ENCODE peak calls at places on chromosomes 2 and 18, in eight cellular contexts. S is fibroblast of lung, U is GM23338, Z is AG10803, W is spleen, N is esophagus muscularis mucosa, B is right atrium auricular region, T is AG09309. E is an unnamed sample.

GRCh38 chr2:69567909-69568300 is 75.6 kb downstream of the AAK1 start:
- DNase-seq in S (no peak), U (no peak), Z (peak), W (no peak), N (no peak), B (no peak), T (no peak), E (no peak)

GRCh38 chr2:191014653-191015020 is 666 bp upstream of the STAT1 start:
- DNase-seq in S (no peak), U (no peak), Z (no peak), W (no peak), N (no peak), B (no peak), T (no peak), E (no peak)

GRCh38 chr2:60475311-60475830 is 78.1 kb downstream of the BCL11A start:
- DNase-seq in S (no peak), U (no peak), Z (peak), W (no peak), N (no peak), B (no peak), T (no peak), E (no peak)

GRCh38 chr2:216700778-216701177 is 5.4 kb upstream of the IGFBP5 start:
- DNase-seq in S (no peak), U (no peak), Z (no peak), W (no peak), N (no peak), B (no peak), T (no peak), E (no peak)

GRCh38 chr2:232741284-232741683 is 35.1 kb downstream of the KCNJ13 start:
- DNase-seq in S (no peak), U (no peak), Z (no peak), W (no peak), N (no peak), B (no peak), T (no peak), E (no peak)

GRCh38 chr2:147297820-147298219 is 547.0 kb upstream of the ACVR2A start:
- DNase-seq in S (no peak), U (no peak), Z (no peak), W (no peak), N (no peak), B (no peak), T (no peak), E (no peak)

GRCh38 chr2:118264591-118264990 is 176.3 kb downstream of the INSIG2 start:
- DNase-seq in S (peak), U (no peak), Z (peak), W (no peak), N (peak), B (no peak), T (no peak), E (no peak)

GRCh38 chr2:23554054-23554697 is 169.2 kb downstream of the KLHL29 start:
- DNase-seq in S (no peak), U (no peak), Z (peak), W (no peak), N (no peak), B (peak), T (no peak), E (no peak)

GRCh38 chr2:64212801-64213321 is 68.6 kb upstream of the PELI1 start:
- DNase-seq in S (peak), U (peak), Z (peak), W (no peak), N (no peak), B (no peak), T (no peak), E (peak)

GRCh38 chr2:195202163-195202845 is 454.7 kb upstream of the SLC39A10 start:
- DNase-seq in S (peak), U (no peak), Z (no peak), W (no peak), N (no peak), B (no peak), T (no peak), E (no peak)

GRCh38 chr18:58231930-58232329 is 187.9 kb downstream of the NEDD4L start:
- DNase-seq in S (no peak), U (no peak), Z (no peak), W (no peak), N (no peak), B (no peak), T (no peak), E (peak)

GRCh38 chr2:28810384-28811285 is at the start of gene SPDYA:
- DNase-seq in S (peak), U (peak), Z (peak), W (peak), N (peak), B (peak), T (no peak), E (no peak)

GRCh38 chr2:119521437-119521825 is 2.9 kb downstream of the SCTR start:
- DNase-seq in S (no peak), U (no peak), Z (no peak), W (no peak), N (peak), B (no peak), T (no peak), E (no peak)

GRCh38 chr2:24513266-24513665 is 22.2 kb downstream of the NCOA1 start:
- DNase-seq in S (no peak), U (no peak), Z (peak), W (no peak), N (no peak), B (no peak), T (no peak), E (no peak)

GRCh38 chr2:9782197-9782719 is 61.0 kb upstream of the TAF1B start:
- DNase-seq in S (no peak), U (no peak), Z (no peak), W (no peak), N (no peak), B (no peak), T (no peak), E (peak)

GRCh38 chr18:75183524-75183923 is 25.4 kb downstream of the PTGR3 start:
- DNase-seq in S (peak), U (no peak), Z (no peak), W (no peak), N (no peak), B (peak), T (no peak), E (peak)

GRCh38 chr2:211114826-211115450 is 558.5 kb downstream of the CPS1 start:
- DNase-seq in S (peak), U (no peak), Z (no peak), W (no peak), N (no peak), B (no peak), T (no peak), E (no peak)

GRCh38 chr2:130823886-130824491 is 12.7 kb upstream of the ARHGEF4 start:
- DNase-seq in S (no peak), U (no peak), Z (no peak), W (peak), N (no peak), B (no peak), T (no peak), E (no peak)

GRCh38 chr18:46518438-46518837 is 138.6 kb downstream of the LOXHD1 start:
- DNase-seq in S (no peak), U (peak), Z (no peak), W (no peak), N (no peak), B (no peak), T (no peak), E (peak)

GRCh38 chr2:55585451-55586079 is 31.9 kb downstream of the PPP4R3B start:
- DNase-seq in S (peak), U (no peak), Z (peak), W (no peak), N (no peak), B (no peak), T (peak), E (peak)

GRCh38 chr2:127847926-127848325 is 10.0 kb downstream of the POLR2D start:
- DNase-seq in S (no peak), U (no peak), Z (no peak), W (no peak), N (no peak), B (no peak), T (no peak), E (no peak)

GRCh38 chr2:99818842-99819241 is 323.5 kb downstream of the AFF3 start:
- DNase-seq in S (no peak), U (no peak), Z (no peak), W (no peak), N (no peak), B (no peak), T (no peak), E (peak)

GRCh38 chr2:112138143-112139032 is at the start of gene FBLN7:
- DNase-seq in S (peak), U (peak), Z (peak), W (no peak), N (no peak), B (peak), T (no peak), E (no peak)

GRCh38 chr2:217996345-217996744 is 6.5 kb downstream of the TNS1 start:
- DNase-seq in S (peak), U (no peak), Z (peak), W (no peak), N (no peak), B (peak), T (no peak), E (peak)

GRCh38 chr18:55477537-55478300 is 110.3 kb downstream of the TCF4 start:
- DNase-seq in S (peak), U (no peak), Z (peak), W (no peak), N (no peak), B (peak), T (no peak), E (peak)

GRCh38 chr18:7520200-7520780 is 46.8 kb upstream of the PTPRM start:
- DNase-seq in S (no peak), U (no peak), Z (no peak), W (no peak), N (no peak), B (no peak), T (no peak), E (no peak)

GRCh38 chr18:25223899-25224607 is 127.9 kb downstream of the ZNF521 start:
- DNase-seq in S (no peak), U (no peak), Z (no peak), W (no peak), N (no peak), B (no peak), T (no peak), E (no peak)

GRCh38 chr18:50312296-50313030 is 25.0 kb upstream of the CXXC1 start:
- DNase-seq in S (no peak), U (no peak), Z (no peak), W (no peak), N (no peak), B (no peak), T (no peak), E (no peak)

GRCh38 chr2:95328386-95329125 is 31.4 kb downstream of the KCNIP3 start:
- DNase-seq in S (peak), U (no peak), Z (peak), W (no peak), N (no peak), B (no peak), T (no peak), E (no peak)

GRCh38 chr18:11506871-11507270 is 102.5 kb upstream of the SLC35G4 start:
- DNase-seq in S (peak), U (no peak), Z (no peak), W (no peak), N (no peak), B (no peak), T (no peak), E (no peak)

DNA sequence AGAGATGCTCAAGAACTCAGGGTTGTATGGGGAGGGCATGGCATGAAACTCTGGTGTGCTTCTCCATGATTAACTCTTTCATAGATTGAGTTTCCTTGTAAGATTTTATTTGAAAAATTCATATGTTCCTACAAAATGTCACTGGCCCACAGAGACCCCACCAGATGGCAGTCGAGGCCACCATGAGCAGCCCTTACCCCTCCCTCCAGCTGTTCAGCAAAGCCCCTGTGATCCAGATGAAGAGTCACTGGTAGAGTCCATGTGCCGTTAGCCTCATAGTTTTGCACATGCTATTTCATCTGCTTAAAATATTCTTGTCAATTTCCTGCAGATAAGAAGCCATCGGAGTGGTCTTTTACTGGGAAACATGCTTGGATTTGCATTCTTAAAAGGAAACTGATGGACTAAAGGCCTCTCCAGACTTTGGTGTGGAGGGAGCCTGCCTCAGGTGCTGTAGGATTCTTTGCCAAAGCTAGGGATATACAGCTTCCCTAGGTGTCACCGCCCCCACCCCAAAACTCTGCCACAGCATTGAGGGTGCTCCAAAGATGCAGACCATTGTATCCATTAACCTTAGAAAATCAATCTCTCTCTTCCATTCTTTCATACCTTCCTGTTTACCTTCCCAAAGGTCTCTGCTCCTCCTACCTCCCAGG is 18.8 kb downstream of the ZNF385B start:
- DNase-seq in S (no peak), U (peak), Z (no peak), W (no peak), N (no peak), B (no peak), T (no peak), E (no peak)
- TF ChIP-seq CTCF in S (peak), U (peak), Z (peak), W (no peak), N (peak), B (peak), T (peak), E (no peak)

DNA sequence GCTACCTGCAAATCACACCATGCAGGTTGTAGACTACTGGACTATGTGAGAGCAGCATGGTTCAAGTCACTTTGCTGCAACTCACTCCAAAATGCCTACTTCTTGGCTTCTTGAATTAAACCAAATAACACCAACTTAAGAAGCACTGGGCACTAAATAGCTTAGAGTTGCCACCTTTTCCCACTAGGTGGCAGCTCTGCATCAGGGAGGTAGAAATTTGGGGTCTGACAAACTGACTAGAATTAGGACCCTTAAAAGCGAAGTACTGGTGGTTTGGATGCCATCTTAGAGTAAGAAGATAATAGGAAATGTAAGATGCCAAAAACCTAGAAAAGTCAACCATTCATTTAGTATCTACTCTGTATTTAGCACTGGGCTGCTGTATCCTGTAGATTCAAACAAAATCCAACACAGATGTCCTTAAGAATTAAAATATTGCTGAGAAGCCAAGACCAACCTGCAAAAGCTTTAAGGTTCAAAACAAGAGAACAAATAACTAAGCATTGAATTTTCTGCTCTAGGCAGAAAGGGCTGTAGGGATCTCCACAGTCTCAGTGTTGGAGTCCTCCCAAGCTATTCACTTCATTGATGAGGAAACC is 65.5 kb downstream of the CCBE1 start:
- DNase-seq in S (peak), U (peak), Z (peak), W (no peak), N (no peak), B (no peak), T (no peak), E (peak)
- TF ChIP-seq CTCF in S (peak), U (peak), Z (peak), W (no peak), N (peak), B (peak), T (peak), E (peak)

GRCh38 chr18:61612517-61612916 is 279.3 kb downstream of the CDH20 start:
- DNase-seq in S (no peak), U (no peak), Z (no peak), W (no peak), N (no peak), B (no peak), T (no peak), E (no peak)
- TF ChIP-seq CTCF in S (no peak), U (peak), Z (peak), W (no peak), N (no peak), B (peak), T (peak), E (no peak)

DNA sequence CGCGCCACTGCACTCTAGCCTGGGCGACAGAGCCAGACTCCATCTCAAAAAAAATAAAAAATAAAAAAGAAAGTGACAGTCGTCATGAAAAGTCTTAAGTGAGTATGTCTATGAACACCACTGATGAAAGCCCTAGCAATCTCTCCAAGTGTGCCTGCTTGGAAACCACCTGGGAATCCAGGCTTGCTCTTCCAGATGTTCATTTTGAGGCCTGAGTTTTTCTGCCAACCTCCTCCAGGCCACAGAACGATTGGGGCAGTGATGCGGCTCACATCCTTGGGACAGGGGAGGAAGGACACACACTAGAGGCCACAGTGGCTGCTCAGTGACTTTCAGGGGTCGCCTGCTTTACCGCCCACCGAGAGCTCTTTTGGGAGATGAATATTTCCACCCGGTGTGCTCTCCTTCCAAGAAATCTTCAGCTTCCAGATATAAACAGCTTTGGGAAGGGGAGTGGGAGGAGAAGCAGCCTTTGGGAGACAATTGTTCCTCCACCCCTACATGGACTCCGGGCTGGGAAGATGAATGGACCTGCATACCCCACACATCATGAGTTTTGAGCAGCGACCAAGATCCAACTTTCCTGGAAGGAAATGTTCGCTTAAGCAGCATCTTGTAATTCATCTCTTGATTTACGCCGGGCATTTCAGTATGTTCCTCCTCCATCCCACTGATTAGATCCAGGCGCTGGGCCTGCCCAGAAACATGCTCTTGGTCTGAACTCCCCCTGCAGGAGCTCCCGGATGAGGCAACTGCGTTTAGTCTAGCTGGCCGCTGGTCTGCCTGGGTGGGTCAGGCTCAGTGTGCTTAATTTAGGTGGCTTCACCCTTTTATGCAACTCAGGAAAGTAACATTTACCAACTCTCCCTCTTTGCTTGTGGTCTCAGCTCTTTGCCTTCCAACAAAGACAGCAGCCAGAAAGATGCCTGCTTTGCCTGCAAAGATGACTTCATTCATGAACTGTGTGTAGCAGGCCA is 6.2 kb upstream of the ARMC9 start:
- DNase-seq in S (peak), U (peak), Z (peak), W (no peak), N (peak), B (peak), T (peak), E (peak)
- TF ChIP-seq CTCF in S (peak), U (peak), Z (peak), W (peak), N (peak), B (peak), T (peak), E (no peak)

DNA sequence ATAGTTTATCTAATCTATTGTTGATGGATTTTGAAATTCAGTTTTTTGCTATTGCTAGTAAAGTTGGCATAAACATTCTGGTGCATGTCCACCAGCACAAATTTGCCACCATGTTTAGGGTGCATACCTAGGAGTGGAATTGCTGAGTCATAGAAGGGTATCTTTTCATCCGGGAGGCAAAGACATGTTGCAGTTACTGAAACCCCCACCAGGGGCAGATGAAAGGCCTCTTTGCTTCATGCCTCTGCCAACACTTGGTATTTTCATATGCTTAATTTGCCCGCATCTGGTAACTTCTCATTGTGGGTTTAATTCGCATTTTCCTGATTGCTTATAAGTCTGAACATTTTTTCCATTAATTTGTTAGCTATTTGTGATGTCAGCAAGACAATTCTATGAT is 8.2 kb downstream of the DCC start:
- DNase-seq in S (peak), U (peak), Z (no peak), W (no peak), N (no peak), B (no peak), T (no peak), E (peak)
- TF ChIP-seq CTCF in S (peak), U (peak), Z (peak), W (no peak), N (no peak), B (peak), T (no peak), E (no peak)

GRCh38 chr2:236167297-236168109 is 683 bp downstream of the GBX2 start:
- DNase-seq in S (peak), U (peak), Z (peak), W (peak), N (no peak), B (no peak), T (no peak), E (no peak)
- TF ChIP-seq CTCF in S (no peak), U (peak), Z (peak), W (no peak), N (peak), B (peak), T (peak), E (no peak)

DNA sequence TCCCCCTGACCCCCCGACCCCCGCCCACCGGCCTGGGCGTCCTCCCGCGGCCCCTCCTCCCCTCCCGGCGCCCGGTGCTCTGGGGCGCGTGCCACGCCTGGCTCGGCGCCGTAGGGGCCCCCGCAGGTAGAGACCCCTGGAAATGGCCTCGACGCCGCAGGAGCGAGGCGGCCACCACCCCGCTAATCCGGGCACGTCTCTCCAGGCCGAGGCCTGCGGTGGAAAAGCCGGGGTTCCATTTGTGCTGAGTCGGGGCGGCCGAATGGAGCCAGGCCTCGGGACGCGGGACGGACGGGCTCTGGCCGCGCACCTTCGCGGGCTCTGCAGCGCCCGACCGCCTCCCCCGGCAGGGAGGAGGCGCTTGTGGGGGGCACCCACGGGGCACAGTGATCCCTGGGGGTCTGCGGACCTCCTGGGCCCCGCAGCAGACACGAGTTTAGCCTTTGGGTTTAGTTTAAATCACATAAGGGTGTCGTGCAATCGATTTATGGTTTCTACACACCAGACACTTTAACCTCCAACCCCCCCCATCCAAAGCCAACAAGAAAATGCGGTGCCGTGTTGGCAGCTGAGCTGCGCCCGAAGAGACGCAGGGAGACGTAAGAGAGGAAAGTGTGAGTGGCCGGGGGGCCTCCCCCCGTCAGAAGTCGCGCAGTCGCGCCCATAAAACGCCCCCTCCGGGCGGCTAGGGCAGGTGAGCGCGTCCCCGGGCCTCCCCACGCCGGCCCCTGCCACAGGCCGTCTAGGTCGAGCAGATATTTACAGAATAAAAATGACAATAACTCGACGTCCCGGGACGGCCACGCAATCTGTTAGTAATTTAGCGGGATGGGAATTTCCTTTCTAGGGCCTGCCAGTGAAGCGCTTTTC is 1.1 kb upstream of the NFATC1 start:
- DNase-seq in S (peak), U (no peak), Z (peak), W (peak), N (no peak), B (peak), T (no peak), E (no peak)
- TF ChIP-seq CTCF in S (no peak), U (no peak), Z (no peak), W (no peak), N (no peak), B (no peak), T (no peak), E (no peak)